ENCODE peak calls at places on chromosomes 16 and 17, in nine cellular contexts. One of them, this sample, is unnamed.

GRCh38 chr16:2755158-2755557 is 2.7 kb downstream of the SRRM2 start:
- DNase-seq in tibial artery: no peak
- DNase-seq in mucosa of gallbladder: no peak
- DNase-seq in A549: no peak
- DNase-seq in NCI-H1436 treated with DMSO at 0.1 percent for 48 hours: no peak
- DNase-seq in ureter: no peak
- DNase-seq in activated T-cell treated with anti-CD3 and anti-CD28 coated beads, Interleukin-2, amount 50 U/mL, for 48 hours: no peak
- DNase-seq in NCI-H1048: no peak
- DNase-seq in neuronal stem cell: no peak
- DNase-seq in this sample: no peak

GRCh38 chr16:27717726-27718125 is 167.8 kb downstream of the KATNIP start:
- DNase-seq in tibial artery: no peak
- DNase-seq in mucosa of gallbladder: no peak
- DNase-seq in A549: no peak
- DNase-seq in NCI-H1436 treated with DMSO at 0.1 percent for 48 hours: no peak
- DNase-seq in ureter: no peak
- DNase-seq in activated T-cell treated with anti-CD3 and anti-CD28 coated beads, Interleukin-2, amount 50 U/mL, for 48 hours: no peak
- DNase-seq in NCI-H1048: no peak
- DNase-seq in neuronal stem cell: no peak
- DNase-seq in this sample: no peak

GRCh38 chr16:85006639-85007038 is 4.7 kb downstream of the ZDHHC7 start:
- DNase-seq in tibial artery: no peak
- DNase-seq in mucosa of gallbladder: no peak
- DNase-seq in A549: no peak
- DNase-seq in NCI-H1436 treated with DMSO at 0.1 percent for 48 hours: no peak
- DNase-seq in ureter: no peak
- DNase-seq in activated T-cell treated with anti-CD3 and anti-CD28 coated beads, Interleukin-2, amount 50 U/mL, for 48 hours: no peak
- DNase-seq in NCI-H1048: no peak
- DNase-seq in neuronal stem cell: no peak
- DNase-seq in this sample: no peak

GRCh38 chr16:23082161-23082788 is 67.0 kb downstream of the USP31 start:
- DNase-seq in tibial artery: no peak
- DNase-seq in mucosa of gallbladder: no peak
- DNase-seq in A549: no peak
- DNase-seq in NCI-H1436 treated with DMSO at 0.1 percent for 48 hours: no peak
- DNase-seq in ureter: no peak
- DNase-seq in activated T-cell treated with anti-CD3 and anti-CD28 coated beads, Interleukin-2, amount 50 U/mL, for 48 hours: no peak
- DNase-seq in NCI-H1048: no peak
- DNase-seq in neuronal stem cell: no peak
- DNase-seq in this sample: no peak

GRCh38 chr16:81266680-81267095 is 28.2 kb downstream of the BCO1 start:
- DNase-seq in tibial artery: no peak
- DNase-seq in mucosa of gallbladder: peak
- DNase-seq in A549: no peak
- DNase-seq in NCI-H1436 treated with DMSO at 0.1 percent for 48 hours: no peak
- DNase-seq in ureter: no peak
- DNase-seq in activated T-cell treated with anti-CD3 and anti-CD28 coated beads, Interleukin-2, amount 50 U/mL, for 48 hours: peak
- DNase-seq in NCI-H1048: no peak
- DNase-seq in neuronal stem cell: no peak
- DNase-seq in this sample: no peak

GRCh38 chr17:36509272-36509985 is 22.9 kb downstream of the ZNHIT3 start:
- DNase-seq in tibial artery: no peak
- DNase-seq in mucosa of gallbladder: no peak
- DNase-seq in A549: no peak
- DNase-seq in NCI-H1436 treated with DMSO at 0.1 percent for 48 hours: no peak
- DNase-seq in ureter: no peak
- DNase-seq in activated T-cell treated with anti-CD3 and anti-CD28 coated beads, Interleukin-2, amount 50 U/mL, for 48 hours: no peak
- DNase-seq in NCI-H1048: no peak
- DNase-seq in neuronal stem cell: no peak
- DNase-seq in this sample: no peak

GRCh38 chr17:59093702-59094231 is 12.9 kb downstream of the TRIM37 start:
- DNase-seq in tibial artery: peak
- DNase-seq in mucosa of gallbladder: peak
- DNase-seq in A549: peak
- DNase-seq in NCI-H1436 treated with DMSO at 0.1 percent for 48 hours: no peak
- DNase-seq in ureter: peak
- DNase-seq in activated T-cell treated with anti-CD3 and anti-CD28 coated beads, Interleukin-2, amount 50 U/mL, for 48 hours: no peak
- DNase-seq in NCI-H1048: no peak
- DNase-seq in neuronal stem cell: no peak
- DNase-seq in this sample: no peak

GRCh38 chr16:56401482-56401881 is 23.9 kb downstream of the AMFR start:
- DNase-seq in tibial artery: no peak
- DNase-seq in mucosa of gallbladder: no peak
- DNase-seq in A549: peak
- DNase-seq in NCI-H1436 treated with DMSO at 0.1 percent for 48 hours: no peak
- DNase-seq in ureter: no peak
- DNase-seq in activated T-cell treated with anti-CD3 and anti-CD28 coated beads, Interleukin-2, amount 50 U/mL, for 48 hours: no peak
- DNase-seq in NCI-H1048: no peak
- DNase-seq in neuronal stem cell: no peak
- DNase-seq in this sample: no peak

GRCh38 chr17:559699-560378 is 154.8 kb downstream of the VPS53 start:
- DNase-seq in tibial artery: peak
- DNase-seq in mucosa of gallbladder: no peak
- DNase-seq in A549: no peak
- DNase-seq in NCI-H1436 treated with DMSO at 0.1 percent for 48 hours: no peak
- DNase-seq in ureter: no peak
- DNase-seq in activated T-cell treated with anti-CD3 and anti-CD28 coated beads, Interleukin-2, amount 50 U/mL, for 48 hours: no peak
- DNase-seq in NCI-H1048: no peak
- DNase-seq in neuronal stem cell: no peak
- DNase-seq in this sample: no peak

GRCh38 chr16:49748322-49748721 is 107.6 kb downstream of the ZNF423 start:
- DNase-seq in tibial artery: no peak
- DNase-seq in mucosa of gallbladder: no peak
- DNase-seq in A549: no peak
- DNase-seq in NCI-H1436 treated with DMSO at 0.1 percent for 48 hours: peak
- DNase-seq in ureter: no peak
- DNase-seq in activated T-cell treated with anti-CD3 and anti-CD28 coated beads, Interleukin-2, amount 50 U/mL, for 48 hours: peak
- DNase-seq in NCI-H1048: no peak
- DNase-seq in neuronal stem cell: no peak
- DNase-seq in this sample: no peak

GRCh38 chr16:88886915-88887521 is 20.6 kb upstream of the PABPN1L start:
- DNase-seq in tibial artery: no peak
- DNase-seq in mucosa of gallbladder: peak
- DNase-seq in A549: no peak
- DNase-seq in NCI-H1436 treated with DMSO at 0.1 percent for 48 hours: no peak
- DNase-seq in ureter: peak
- DNase-seq in activated T-cell treated with anti-CD3 and anti-CD28 coated beads, Interleukin-2, amount 50 U/mL, for 48 hours: no peak
- DNase-seq in NCI-H1048: no peak
- DNase-seq in neuronal stem cell: no peak
- DNase-seq in this sample: no peak

GRCh38 chr16:24367186-24367585 is 111.1 kb downstream of the CACNG3 start:
- DNase-seq in tibial artery: no peak
- DNase-seq in mucosa of gallbladder: no peak
- DNase-seq in A549: no peak
- DNase-seq in NCI-H1436 treated with DMSO at 0.1 percent for 48 hours: no peak
- DNase-seq in ureter: no peak
- DNase-seq in activated T-cell treated with anti-CD3 and anti-CD28 coated beads, Interleukin-2, amount 50 U/mL, for 48 hours: no peak
- DNase-seq in NCI-H1048: no peak
- DNase-seq in neuronal stem cell: no peak
- DNase-seq in this sample: no peak

GRCh38 chr16:20971420-20971819 is 70.8 kb downstream of the LYRM1 start:
- DNase-seq in tibial artery: no peak
- DNase-seq in mucosa of gallbladder: no peak
- DNase-seq in A549: no peak
- DNase-seq in NCI-H1436 treated with DMSO at 0.1 percent for 48 hours: no peak
- DNase-seq in ureter: no peak
- DNase-seq in activated T-cell treated with anti-CD3 and anti-CD28 coated beads, Interleukin-2, amount 50 U/mL, for 48 hours: no peak
- DNase-seq in NCI-H1048: no peak
- DNase-seq in neuronal stem cell: no peak
- DNase-seq in this sample: no peak

GRCh38 chr16:17497648-17498047 is 26.9 kb upstream of the XYLT1 start:
- DNase-seq in tibial artery: no peak
- DNase-seq in mucosa of gallbladder: no peak
- DNase-seq in A549: no peak
- DNase-seq in NCI-H1436 treated with DMSO at 0.1 percent for 48 hours: no peak
- DNase-seq in ureter: no peak
- DNase-seq in activated T-cell treated with anti-CD3 and anti-CD28 coated beads, Interleukin-2, amount 50 U/mL, for 48 hours: no peak
- DNase-seq in NCI-H1048: no peak
- DNase-seq in neuronal stem cell: no peak
- DNase-seq in this sample: no peak

GRCh38 chr17:39212841-39213480 is 12.8 kb downstream of the STAC2 start:
- DNase-seq in tibial artery: peak
- DNase-seq in mucosa of gallbladder: no peak
- DNase-seq in A549: no peak
- DNase-seq in NCI-H1436 treated with DMSO at 0.1 percent for 48 hours: no peak
- DNase-seq in ureter: no peak
- DNase-seq in activated T-cell treated with anti-CD3 and anti-CD28 coated beads, Interleukin-2, amount 50 U/mL, for 48 hours: no peak
- DNase-seq in NCI-H1048: no peak
- DNase-seq in neuronal stem cell: no peak
- DNase-seq in this sample: no peak

GRCh38 chr16:68564367-68564985 is 25.4 kb downstream of the ZFP90 start:
- DNase-seq in tibial artery: no peak
- DNase-seq in mucosa of gallbladder: no peak
- DNase-seq in A549: no peak
- DNase-seq in NCI-H1436 treated with DMSO at 0.1 percent for 48 hours: no peak
- DNase-seq in ureter: no peak
- DNase-seq in activated T-cell treated with anti-CD3 and anti-CD28 coated beads, Interleukin-2, amount 50 U/mL, for 48 hours: no peak
- DNase-seq in NCI-H1048: no peak
- DNase-seq in neuronal stem cell: no peak
- DNase-seq in this sample: no peak

GRCh38 chr17:57663326-57664070 is 81.6 kb downstream of the CCDC182 start:
- DNase-seq in tibial artery: peak
- DNase-seq in mucosa of gallbladder: no peak
- DNase-seq in A549: no peak
- DNase-seq in NCI-H1436 treated with DMSO at 0.1 percent for 48 hours: no peak
- DNase-seq in ureter: no peak
- DNase-seq in activated T-cell treated with anti-CD3 and anti-CD28 coated beads, Interleukin-2, amount 50 U/mL, for 48 hours: no peak
- DNase-seq in NCI-H1048: no peak
- DNase-seq in neuronal stem cell: no peak
- DNase-seq in this sample: no peak

GRCh38 chr16:51524070-51524469 is 373.0 kb upstream of the SALL1 start:
- DNase-seq in tibial artery: no peak
- DNase-seq in mucosa of gallbladder: no peak
- DNase-seq in A549: no peak
- DNase-seq in NCI-H1436 treated with DMSO at 0.1 percent for 48 hours: no peak
- DNase-seq in ureter: no peak
- DNase-seq in activated T-cell treated with anti-CD3 and anti-CD28 coated beads, Interleukin-2, amount 50 U/mL, for 48 hours: no peak
- DNase-seq in NCI-H1048: no peak
- DNase-seq in neuronal stem cell: no peak
- DNase-seq in this sample: no peak

GRCh38 chr16:31107465-31107867 is 720 bp upstream of the BCKDK start:
- DNase-seq in tibial artery: no peak
- DNase-seq in mucosa of gallbladder: no peak
- DNase-seq in A549: no peak
- DNase-seq in NCI-H1436 treated with DMSO at 0.1 percent for 48 hours: no peak
- DNase-seq in ureter: no peak
- DNase-seq in activated T-cell treated with anti-CD3 and anti-CD28 coated beads, Interleukin-2, amount 50 U/mL, for 48 hours: peak
- DNase-seq in NCI-H1048: no peak
- DNase-seq in neuronal stem cell: no peak
- DNase-seq in this sample: no peak

GRCh38 chr16:138049-138417 is 440 bp downstream of the NPRL3 start:
- DNase-seq in tibial artery: peak
- DNase-seq in mucosa of gallbladder: no peak
- DNase-seq in A549: peak
- DNase-seq in NCI-H1436 treated with DMSO at 0.1 percent for 48 hours: no peak
- DNase-seq in ureter: peak
- DNase-seq in activated T-cell treated with anti-CD3 and anti-CD28 coated beads, Interleukin-2, amount 50 U/mL, for 48 hours: peak
- DNase-seq in NCI-H1048: no peak
- DNase-seq in neuronal stem cell: peak
- DNase-seq in this sample: peak

GRCh38 chr16:9053006-9053601 is 38.3 kb upstream of the HAPSTR1 start:
- DNase-seq in tibial artery: no peak
- DNase-seq in mucosa of gallbladder: peak
- DNase-seq in A549: peak
- DNase-seq in NCI-H1436 treated with DMSO at 0.1 percent for 48 hours: no peak
- DNase-seq in ureter: no peak
- DNase-seq in activated T-cell treated with anti-CD3 and anti-CD28 coated beads, Interleukin-2, amount 50 U/mL, for 48 hours: no peak
- DNase-seq in NCI-H1048: no peak
- DNase-seq in neuronal stem cell: peak
- DNase-seq in this sample: no peak

GRCh38 chr17:79455636-79456035 is 155.2 kb downstream of the RBFOX3 start:
- DNase-seq in tibial artery: no peak
- DNase-seq in mucosa of gallbladder: no peak
- DNase-seq in A549: no peak
- DNase-seq in NCI-H1436 treated with DMSO at 0.1 percent for 48 hours: no peak
- DNase-seq in ureter: no peak
- DNase-seq in activated T-cell treated with anti-CD3 and anti-CD28 coated beads, Interleukin-2, amount 50 U/mL, for 48 hours: no peak
- DNase-seq in NCI-H1048: no peak
- DNase-seq in neuronal stem cell: no peak
- DNase-seq in this sample: no peak

GRCh38 chr17:56737741-56738161 is 96.0 kb downstream of the C17orf67 start:
- DNase-seq in tibial artery: no peak
- DNase-seq in mucosa of gallbladder: no peak
- DNase-seq in A549: no peak
- DNase-seq in NCI-H1436 treated with DMSO at 0.1 percent for 48 hours: no peak
- DNase-seq in ureter: no peak
- DNase-seq in activated T-cell treated with anti-CD3 and anti-CD28 coated beads, Interleukin-2, amount 50 U/mL, for 48 hours: no peak
- DNase-seq in NCI-H1048: no peak
- DNase-seq in neuronal stem cell: no peak
- DNase-seq in this sample: no peak

GRCh38 chr16:83002351-83003334 is 375.9 kb downstream of the CDH13 start:
- DNase-seq in tibial artery: no peak
- DNase-seq in mucosa of gallbladder: peak
- DNase-seq in A549: no peak
- DNase-seq in NCI-H1436 treated with DMSO at 0.1 percent for 48 hours: no peak
- DNase-seq in ureter: no peak
- DNase-seq in activated T-cell treated with anti-CD3 and anti-CD28 coated beads, Interleukin-2, amount 50 U/mL, for 48 hours: no peak
- DNase-seq in NCI-H1048: no peak
- DNase-seq in neuronal stem cell: no peak
- DNase-seq in this sample: no peak